ENCODE peak calls at places on chromosomes 5 and 9, in seven cellular contexts. One of them, this sample, is unnamed.

GRCh38 chr9:33229359-33230120 is 10.4 kb upstream of the SPINK4 start:
- DNase-seq in BE2C: peak
- DNase-seq in ascending aorta: no peak
- DNase-seq in endothelial cell of umbilical vein: no peak
- DNase-seq in epithelial cell of esophagus: peak
- DNase-seq in sigmoid colon: no peak
- DNase-seq in transverse colon: peak
- DNase-seq in this sample: no peak

GRCh38 chr9:134686896-134687295 is 45.3 kb downstream of the COL5A1 start:
- DNase-seq in BE2C: no peak
- DNase-seq in ascending aorta: no peak
- DNase-seq in endothelial cell of umbilical vein: no peak
- DNase-seq in epithelial cell of esophagus: no peak
- DNase-seq in sigmoid colon: peak
- DNase-seq in transverse colon: no peak
- DNase-seq in this sample: no peak

GRCh38 chr5:174925586-174925985 is 201.2 kb downstream of the MSX2 start:
- DNase-seq in BE2C: no peak
- DNase-seq in ascending aorta: no peak
- DNase-seq in endothelial cell of umbilical vein: no peak
- DNase-seq in epithelial cell of esophagus: no peak
- DNase-seq in sigmoid colon: no peak
- DNase-seq in transverse colon: no peak
- DNase-seq in this sample: no peak

GRCh38 chr9:124384849-124385248 is 30.4 kb downstream of the PSMB7 start:
- DNase-seq in BE2C: no peak
- DNase-seq in ascending aorta: no peak
- DNase-seq in endothelial cell of umbilical vein: no peak
- DNase-seq in epithelial cell of esophagus: no peak
- DNase-seq in sigmoid colon: no peak
- DNase-seq in transverse colon: no peak
- DNase-seq in this sample: no peak

GRCh38 chr5:136137497-136138220 is 5.0 kb downstream of the SMAD5 start:
- DNase-seq in BE2C: no peak
- DNase-seq in ascending aorta: no peak
- DNase-seq in endothelial cell of umbilical vein: no peak
- DNase-seq in epithelial cell of esophagus: peak
- DNase-seq in sigmoid colon: no peak
- DNase-seq in transverse colon: no peak
- DNase-seq in this sample: no peak

GRCh38 chr5:167861134-167861930 is 430.1 kb upstream of the WWC1 start:
- DNase-seq in BE2C: no peak
- DNase-seq in ascending aorta: no peak
- DNase-seq in endothelial cell of umbilical vein: no peak
- DNase-seq in epithelial cell of esophagus: peak
- DNase-seq in sigmoid colon: no peak
- DNase-seq in transverse colon: no peak
- DNase-seq in this sample: no peak

GRCh38 chr5:74938250-74938649 is 72.1 kb upstream of the FAM169A start:
- DNase-seq in BE2C: no peak
- DNase-seq in ascending aorta: no peak
- DNase-seq in endothelial cell of umbilical vein: no peak
- DNase-seq in epithelial cell of esophagus: no peak
- DNase-seq in sigmoid colon: no peak
- DNase-seq in transverse colon: no peak
- DNase-seq in this sample: no peak

GRCh38 chr9:84822589-84823233 is 153.2 kb downstream of the NTRK2 start:
- DNase-seq in BE2C: no peak
- DNase-seq in ascending aorta: no peak
- DNase-seq in endothelial cell of umbilical vein: no peak
- DNase-seq in epithelial cell of esophagus: no peak
- DNase-seq in sigmoid colon: no peak
- DNase-seq in transverse colon: no peak
- DNase-seq in this sample: peak

GRCh38 chr9:116234091-116234490 is 80.5 kb downstream of the PAPPA start:
- DNase-seq in BE2C: no peak
- DNase-seq in ascending aorta: no peak
- DNase-seq in endothelial cell of umbilical vein: no peak
- DNase-seq in epithelial cell of esophagus: peak
- DNase-seq in sigmoid colon: no peak
- DNase-seq in transverse colon: no peak
- DNase-seq in this sample: no peak

GRCh38 chr5:146906803-146907202 is 28.2 kb upstream of the PPP2R2B start:
- DNase-seq in BE2C: peak
- DNase-seq in ascending aorta: no peak
- DNase-seq in endothelial cell of umbilical vein: no peak
- DNase-seq in epithelial cell of esophagus: peak
- DNase-seq in sigmoid colon: no peak
- DNase-seq in transverse colon: no peak
- DNase-seq in this sample: no peak

GRCh38 chr5:74919487-74919886 is 53.3 kb upstream of the FAM169A start:
- DNase-seq in BE2C: no peak
- DNase-seq in ascending aorta: no peak
- DNase-seq in endothelial cell of umbilical vein: peak
- DNase-seq in epithelial cell of esophagus: peak
- DNase-seq in sigmoid colon: no peak
- DNase-seq in transverse colon: no peak
- DNase-seq in this sample: peak

GRCh38 chr5:119515192-119515591 is 62.9 kb downstream of the HSD17B4 start:
- DNase-seq in BE2C: no peak
- DNase-seq in ascending aorta: no peak
- DNase-seq in endothelial cell of umbilical vein: peak
- DNase-seq in epithelial cell of esophagus: peak
- DNase-seq in sigmoid colon: no peak
- DNase-seq in transverse colon: no peak
- DNase-seq in this sample: no peak

DNA sequence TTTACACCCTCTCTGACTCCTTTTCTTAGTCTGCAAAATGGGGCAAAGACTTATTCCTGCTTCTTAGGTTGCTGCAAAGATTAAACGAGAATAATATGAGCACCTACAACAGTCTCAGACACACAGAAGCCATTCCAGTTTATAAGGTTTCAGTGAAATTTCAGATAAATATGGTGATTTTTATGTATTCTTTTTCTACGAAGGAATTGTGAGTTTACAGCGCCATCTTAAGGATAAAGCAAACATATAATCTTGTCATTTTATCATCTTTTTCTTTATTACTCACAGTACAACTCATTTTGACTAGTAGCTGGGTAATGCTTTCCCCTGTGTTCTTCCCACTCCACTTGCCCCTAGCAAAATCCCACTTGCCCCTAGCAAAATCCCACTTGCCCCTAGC is 29.2 kb upstream of the SMC5 start:
- DNase-seq in BE2C: no peak
- DNase-seq in ascending aorta: no peak
- DNase-seq in endothelial cell of umbilical vein: peak
- DNase-seq in epithelial cell of esophagus: peak
- DNase-seq in sigmoid colon: no peak
- DNase-seq in transverse colon: no peak
- DNase-seq in this sample: no peak
- TF ChIP-seq CTCF in BE2C: peak
- TF ChIP-seq CTCF in ascending aorta: peak
- TF ChIP-seq CTCF in endothelial cell of umbilical vein: peak
- TF ChIP-seq CTCF in epithelial cell of esophagus: peak
- TF ChIP-seq CTCF in sigmoid colon: no peak
- TF ChIP-seq CTCF in transverse colon: peak
- TF ChIP-seq CTCF in this sample: peak

GRCh38 chr5:79510638-79511037 is 3.3 kb downstream of the HOMER1 start:
- DNase-seq in BE2C: no peak
- DNase-seq in ascending aorta: no peak
- DNase-seq in endothelial cell of umbilical vein: no peak
- DNase-seq in epithelial cell of esophagus: no peak
- DNase-seq in sigmoid colon: no peak
- DNase-seq in transverse colon: no peak
- DNase-seq in this sample: no peak

GRCh38 chr5:79507251-79508205 is 6.4 kb downstream of the HOMER1 start:
- DNase-seq in BE2C: no peak
- DNase-seq in ascending aorta: no peak
- DNase-seq in endothelial cell of umbilical vein: peak
- DNase-seq in epithelial cell of esophagus: no peak
- DNase-seq in sigmoid colon: no peak
- DNase-seq in transverse colon: no peak
- DNase-seq in this sample: no peak

GRCh38 chr5:79508794-79509193 is 5.1 kb downstream of the HOMER1 start:
- DNase-seq in BE2C: no peak
- DNase-seq in ascending aorta: no peak
- DNase-seq in endothelial cell of umbilical vein: no peak
- DNase-seq in epithelial cell of esophagus: no peak
- DNase-seq in sigmoid colon: no peak
- DNase-seq in transverse colon: no peak
- DNase-seq in this sample: no peak

GRCh38 chr5:79509244-79509880 is 4.6 kb downstream of the HOMER1 start:
- DNase-seq in BE2C: no peak
- DNase-seq in ascending aorta: no peak
- DNase-seq in endothelial cell of umbilical vein: no peak
- DNase-seq in epithelial cell of esophagus: no peak
- DNase-seq in sigmoid colon: no peak
- DNase-seq in transverse colon: no peak
- DNase-seq in this sample: no peak

DNA sequence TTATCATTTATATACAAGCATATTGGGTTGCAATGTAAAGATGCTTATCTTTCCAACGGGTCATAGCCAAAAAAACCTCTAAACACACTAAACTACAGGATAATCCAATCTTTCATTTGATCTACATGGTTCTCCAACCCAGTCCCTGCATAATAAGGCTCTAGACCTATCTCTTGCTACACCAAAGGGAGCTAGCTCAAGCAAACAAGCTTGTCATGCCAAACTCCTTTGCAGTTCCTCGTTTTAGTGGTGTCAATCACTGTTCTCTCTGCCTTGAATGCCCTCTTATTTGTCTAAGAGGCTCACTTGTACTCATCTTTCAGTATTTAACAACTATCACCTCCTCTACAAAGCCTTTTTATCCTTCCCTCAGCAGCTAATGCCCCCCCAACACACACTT is 5.6 kb downstream of the HOMER1 start:
- DNase-seq in BE2C: no peak
- DNase-seq in ascending aorta: no peak
- DNase-seq in endothelial cell of umbilical vein: no peak
- DNase-seq in epithelial cell of esophagus: no peak
- DNase-seq in sigmoid colon: no peak
- DNase-seq in transverse colon: no peak
- DNase-seq in this sample: no peak
- H3K4me3 ChIP-seq in BE2C: no peak
- H3K4me3 ChIP-seq in ascending aorta: no peak
- H3K4me3 ChIP-seq in endothelial cell of umbilical vein: no peak
- H3K4me3 ChIP-seq in epithelial cell of esophagus: no peak
- H3K4me3 ChIP-seq in sigmoid colon: no peak
- H3K4me3 ChIP-seq in transverse colon: no peak
- H3K4me3 ChIP-seq in this sample: no peak

GRCh38 chr5:115770466-115770865 is 46.0 kb downstream of the CDO1 start:
- DNase-seq in BE2C: peak
- DNase-seq in ascending aorta: no peak
- DNase-seq in endothelial cell of umbilical vein: no peak
- DNase-seq in epithelial cell of esophagus: peak
- DNase-seq in sigmoid colon: no peak
- DNase-seq in transverse colon: no peak
- DNase-seq in this sample: peak
- TF ChIP-seq CTCF in BE2C: peak
- TF ChIP-seq CTCF in ascending aorta: no peak
- TF ChIP-seq CTCF in endothelial cell of umbilical vein: peak
- TF ChIP-seq CTCF in epithelial cell of esophagus: peak
- TF ChIP-seq CTCF in sigmoid colon: no peak
- TF ChIP-seq CTCF in transverse colon: no peak
- TF ChIP-seq CTCF in this sample: peak

GRCh38 chr5:83472213-83472507 is 616 bp downstream of the VCAN start:
- DNase-seq in BE2C: no peak
- DNase-seq in ascending aorta: no peak
- DNase-seq in endothelial cell of umbilical vein: no peak
- DNase-seq in epithelial cell of esophagus: peak
- DNase-seq in sigmoid colon: no peak
- DNase-seq in transverse colon: no peak
- DNase-seq in this sample: no peak
- H3K4me3 ChIP-seq in BE2C: peak
- H3K4me3 ChIP-seq in ascending aorta: peak
- H3K4me3 ChIP-seq in endothelial cell of umbilical vein: no peak
- H3K4me3 ChIP-seq in epithelial cell of esophagus: peak
- H3K4me3 ChIP-seq in sigmoid colon: peak
- H3K4me3 ChIP-seq in transverse colon: peak
- H3K4me3 ChIP-seq in this sample: peak

DNA sequence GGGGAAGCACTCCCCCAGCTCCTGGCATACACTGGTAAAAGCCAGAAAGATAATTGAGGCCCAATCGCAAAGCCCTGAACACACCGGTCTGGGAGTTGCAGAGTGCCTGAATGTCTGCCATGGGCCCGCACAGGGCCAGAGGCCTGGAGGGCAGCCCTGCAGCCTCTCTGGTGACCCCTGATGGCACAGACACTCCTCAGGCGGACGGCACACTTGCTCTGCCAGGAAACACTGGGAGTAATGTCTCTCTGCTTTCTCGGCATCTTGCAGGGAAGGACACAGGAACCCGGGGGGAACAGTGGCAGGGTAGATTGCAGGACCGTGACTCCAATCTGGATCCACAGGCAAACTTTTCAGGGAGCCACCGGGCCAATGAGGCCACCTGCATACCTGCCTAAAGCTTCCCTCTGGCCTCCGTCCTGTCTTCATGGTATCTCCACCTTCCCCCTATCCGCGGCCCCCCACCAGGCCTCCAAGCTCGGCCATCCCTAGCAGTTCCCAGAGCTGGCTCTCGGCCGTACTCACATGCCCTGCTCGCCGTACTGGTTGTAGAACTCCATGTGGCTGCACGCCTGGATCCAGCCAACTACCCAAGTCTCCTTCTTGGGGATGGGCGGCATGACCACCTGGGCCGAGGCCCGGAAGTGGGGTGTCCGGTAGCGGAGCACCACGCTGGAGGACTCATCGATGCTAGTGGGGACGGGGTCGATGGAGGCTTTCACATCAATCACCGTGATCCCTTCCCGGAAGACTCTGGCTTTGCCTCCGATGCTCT is 791 bp downstream of the FAM78A start:
- DNase-seq in BE2C: no peak
- DNase-seq in ascending aorta: no peak
- DNase-seq in endothelial cell of umbilical vein: peak
- DNase-seq in epithelial cell of esophagus: no peak
- DNase-seq in sigmoid colon: no peak
- DNase-seq in transverse colon: peak
- DNase-seq in this sample: peak
- TF ChIP-seq CTCF in BE2C: peak
- TF ChIP-seq CTCF in ascending aorta: no peak
- TF ChIP-seq CTCF in endothelial cell of umbilical vein: no peak
- TF ChIP-seq CTCF in epithelial cell of esophagus: no peak
- TF ChIP-seq CTCF in sigmoid colon: no peak
- TF ChIP-seq CTCF in transverse colon: no peak
- TF ChIP-seq CTCF in this sample: peak

DNA sequence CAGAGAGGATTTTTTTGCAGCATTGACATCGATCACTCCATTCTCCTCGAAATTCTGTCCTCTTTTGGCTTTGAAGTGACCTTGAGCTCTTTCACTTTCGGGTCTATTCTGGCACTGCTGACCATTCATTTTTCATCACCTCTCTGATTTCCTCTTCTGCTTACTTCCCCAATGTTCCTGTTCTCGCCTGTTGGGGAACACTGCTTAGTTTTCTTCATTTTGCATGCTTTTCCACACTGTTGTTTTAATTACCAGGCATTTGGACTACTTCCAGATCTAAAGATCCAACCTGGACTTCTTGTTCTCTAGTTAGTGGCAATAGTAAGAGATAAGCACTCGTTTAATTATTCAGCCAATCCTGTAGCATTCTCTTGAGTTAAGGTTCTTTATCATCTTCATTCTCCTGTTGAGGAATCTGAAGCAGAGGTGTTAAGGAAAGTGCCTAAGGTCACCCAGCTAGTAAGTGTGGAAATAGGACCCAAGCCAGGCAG is 53.4 kb downstream of the MAN2A1 start:
- DNase-seq in BE2C: no peak
- DNase-seq in ascending aorta: no peak
- DNase-seq in endothelial cell of umbilical vein: peak
- DNase-seq in epithelial cell of esophagus: no peak
- DNase-seq in sigmoid colon: no peak
- DNase-seq in transverse colon: no peak
- DNase-seq in this sample: no peak
- H3K4me3 ChIP-seq in BE2C: no peak
- H3K4me3 ChIP-seq in ascending aorta: no peak
- H3K4me3 ChIP-seq in endothelial cell of umbilical vein: no peak
- H3K4me3 ChIP-seq in epithelial cell of esophagus: no peak
- H3K4me3 ChIP-seq in sigmoid colon: no peak
- H3K4me3 ChIP-seq in transverse colon: no peak
- H3K4me3 ChIP-seq in this sample: no peak

This sample was measured in GM12865.